ENCODE peak calls at places on chromosomes 3 and 15, in five cellular contexts. N, C, Q, Z and F are unnamed samples. For H3K4me1, the result is how much of the 10 kb centered on the place peaks cover.

GRCh38 chr3:26964313-26964712 is 341.7 kb downstream of the LRRC3B start:
- DNase-seq in N (no peak), C (no peak), Q (no peak), Z (no peak), F (no peak)

GRCh38 chr15:73994912-73995622 is 551 bp downstream of the PML start:
- DNase-seq in N (no peak), C (peak), Q (no peak), Z (no peak), F (no peak)

GRCh38 chr3:39103324-39103693 is 4.1 kb downstream of the GORASP1 start:
- DNase-seq in N (no peak), C (no peak), Q (no peak), Z (no peak), F (no peak)

GRCh38 chr15:43775411-43775965 is 1.3 kb downstream of the ELL3 start:
- DNase-seq in N (no peak), C (peak), Q (peak), Z (peak), F (no peak)

GRCh38 chr15:67043939-67044771 is 21.2 kb upstream of the SMAD3 start:
- DNase-seq in N (no peak), C (no peak), Q (no peak), Z (no peak), F (no peak)

GRCh38 chr3:107431048-107431297 is 53.7 kb downstream of the CCDC54 start:
- DNase-seq in N (no peak), C (no peak), Q (no peak), Z (no peak), F (no peak)

GRCh38 chr3:141508067-141508436 is 21.2 kb downstream of the RASA2 start:
- DNase-seq in N (no peak), C (no peak), Q (no peak), Z (no peak), F (no peak)

GRCh38 chr3:187011915-187012314 is 81.6 kb downstream of the ST6GAL1 start:
- DNase-seq in N (no peak), C (no peak), Q (no peak), Z (no peak), F (no peak)

GRCh38 chr3:173538410-173538809 is 140.9 kb downstream of the NLGN1 start:
- DNase-seq in N (no peak), C (no peak), Q (no peak), Z (no peak), F (no peak)

GRCh38 chr15:22839046-22839705 is 710 bp downstream of the NIPA2 start:
- DNase-seq in N (peak), C (no peak), Q (no peak), Z (no peak), F (no peak)

GRCh38 chr3:74067296-74067695 is 442.6 kb upstream of the PDZRN3 start:
- DNase-seq in N (no peak), C (no peak), Q (no peak), Z (no peak), F (no peak)

GRCh38 chr3:88038561-88038960 is 20.2 kb downstream of the CGGBP1 start:
- DNase-seq in N (no peak), C (no peak), Q (no peak), Z (no peak), F (no peak)

GRCh38 chr15:56064152-56064551 is 70.7 kb upstream of the NEDD4 start:
- DNase-seq in N (no peak), C (no peak), Q (no peak), Z (no peak), F (no peak)

GRCh38 chr3:126971891-126972351 is 11.0 kb upstream of the PLXNA1 start:
- DNase-seq in N (no peak), C (peak), Q (peak), Z (no peak), F (peak)

GRCh38 chr3:8776406-8776805 is 7.0 kb upstream of the OXTR start:
- DNase-seq in N (no peak), C (no peak), Q (no peak), Z (no peak), F (no peak)

GRCh38 chr15:50128266-50128665 is 9.2 kb upstream of the ATP8B4 start:
- DNase-seq in N (no peak), C (no peak), Q (peak), Z (no peak), F (peak)

DNA sequence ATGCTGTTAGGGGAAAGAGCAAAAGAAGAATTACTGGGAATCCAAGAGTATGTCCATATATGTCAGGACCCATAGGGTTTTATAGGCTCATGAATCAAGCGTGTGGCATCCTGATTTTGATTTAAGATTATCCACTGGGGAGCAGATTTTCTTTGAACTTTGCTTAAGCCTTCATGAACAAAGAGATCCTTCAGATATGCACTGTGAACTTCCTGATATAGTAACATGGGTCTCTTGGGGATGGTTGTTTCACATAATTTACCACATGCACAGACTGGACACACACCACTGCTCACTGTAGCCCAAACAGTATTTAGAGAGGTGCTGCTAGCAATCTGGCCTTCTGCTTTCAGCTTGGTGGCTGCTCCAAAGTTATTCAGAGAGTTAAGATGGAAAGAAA is 200.9 kb upstream of the ZPLD1 start:
- DNase-seq in N (no peak), C (no peak), Q (no peak), Z (no peak), F (no peak)
- H3K4me1 ChIP-seq in N (under half), C (under half), Q (under half), Z (under half), F (under half)

GRCh38 chr15:48627260-48627969 is 18.1 kb downstream of the FBN1 start:
- DNase-seq in N (no peak), C (no peak), Q (no peak), Z (no peak), F (no peak)
- H3K4me1 ChIP-seq in N (under half), C (under half), Q (under half), Z (under half), F (under half)

GRCh38 chr15:77607894-77608261 is 24.8 kb downstream of the LINGO1 start:
- DNase-seq in N (no peak), C (no peak), Q (peak), Z (no peak), F (no peak)
- H3K4me1 ChIP-seq in N (under half), C (under half), Q (half or more), Z (under half), F (under half)

GRCh38 chr3:42128526-42128925 is 37.4 kb downstream of the TRAK1 start:
- DNase-seq in N (no peak), C (no peak), Q (no peak), Z (no peak), F (no peak)
- H3K4me1 ChIP-seq in N (under half), C (under half), Q (under half), Z (under half), F (under half)